ENCODE peak calls at places on chromosomes 6 and 20, in four cellular contexts. One of them, this sample, is unnamed.

GRCh38 chr6:89984926-89985743 is 90.9 kb downstream of the GJA10 start:
- DNase-seq in brain pericyte: no peak
- DNase-seq in AG04449: peak
- DNase-seq in activated CD4-positive, alpha-beta T cell treated with anti-CD3 and anti-CD28 coated beads, Interleukin-2, amount 50 U/mL, for 1 hour: no peak
- DNase-seq in this sample: no peak

GRCh38 chr6:506920-507523 is 115.5 kb downstream of the IRF4 start:
- DNase-seq in brain pericyte: no peak
- DNase-seq in AG04449: no peak
- DNase-seq in activated CD4-positive, alpha-beta T cell treated with anti-CD3 and anti-CD28 coated beads, Interleukin-2, amount 50 U/mL, for 1 hour: no peak
- DNase-seq in this sample: no peak

GRCh38 chr20:57092112-57092899 is 174.1 kb downstream of the BMP7 start:
- DNase-seq in brain pericyte: no peak
- DNase-seq in AG04449: no peak
- DNase-seq in activated CD4-positive, alpha-beta T cell treated with anti-CD3 and anti-CD28 coated beads, Interleukin-2, amount 50 U/mL, for 1 hour: peak
- DNase-seq in this sample: peak

GRCh38 chr6:26653007-26653406 is 6.5 kb downstream of the ZNF322 start:
- DNase-seq in brain pericyte: no peak
- DNase-seq in AG04449: no peak
- DNase-seq in activated CD4-positive, alpha-beta T cell treated with anti-CD3 and anti-CD28 coated beads, Interleukin-2, amount 50 U/mL, for 1 hour: no peak
- DNase-seq in this sample: no peak

GRCh38 chr6:129645371-129646139 is 64.4 kb downstream of the ARHGAP18 start:
- DNase-seq in brain pericyte: no peak
- DNase-seq in AG04449: no peak
- DNase-seq in activated CD4-positive, alpha-beta T cell treated with anti-CD3 and anti-CD28 coated beads, Interleukin-2, amount 50 U/mL, for 1 hour: no peak
- DNase-seq in this sample: no peak

GRCh38 chr6:57284056-57284455 is 33.4 kb upstream of the PRIM2 start:
- DNase-seq in brain pericyte: no peak
- DNase-seq in AG04449: no peak
- DNase-seq in activated CD4-positive, alpha-beta T cell treated with anti-CD3 and anti-CD28 coated beads, Interleukin-2, amount 50 U/mL, for 1 hour: no peak
- DNase-seq in this sample: no peak

GRCh38 chr6:14510038-14510437 is 392.5 kb downstream of the CD83 start:
- DNase-seq in brain pericyte: no peak
- DNase-seq in AG04449: no peak
- DNase-seq in activated CD4-positive, alpha-beta T cell treated with anti-CD3 and anti-CD28 coated beads, Interleukin-2, amount 50 U/mL, for 1 hour: no peak
- DNase-seq in this sample: no peak

GRCh38 chr6:116217069-116217468 is 36.8 kb downstream of the TSPYL4 start:
- DNase-seq in brain pericyte: no peak
- DNase-seq in AG04449: no peak
- DNase-seq in activated CD4-positive, alpha-beta T cell treated with anti-CD3 and anti-CD28 coated beads, Interleukin-2, amount 50 U/mL, for 1 hour: no peak
- DNase-seq in this sample: no peak

GRCh38 chr20:37360515-37361115 is 14.7 kb downstream of the SRC start:
- DNase-seq in brain pericyte: no peak
- DNase-seq in AG04449: no peak
- DNase-seq in activated CD4-positive, alpha-beta T cell treated with anti-CD3 and anti-CD28 coated beads, Interleukin-2, amount 50 U/mL, for 1 hour: no peak
- DNase-seq in this sample: no peak

GRCh38 chr6:34154668-34155447 is 9.0 kb upstream of the GRM4 start:
- DNase-seq in brain pericyte: no peak
- DNase-seq in AG04449: no peak
- DNase-seq in activated CD4-positive, alpha-beta T cell treated with anti-CD3 and anti-CD28 coated beads, Interleukin-2, amount 50 U/mL, for 1 hour: peak
- DNase-seq in this sample: peak

GRCh38 chr20:53321596-53321995 is 272.0 kb downstream of the ZNF217 start:
- DNase-seq in brain pericyte: no peak
- DNase-seq in AG04449: no peak
- DNase-seq in activated CD4-positive, alpha-beta T cell treated with anti-CD3 and anti-CD28 coated beads, Interleukin-2, amount 50 U/mL, for 1 hour: no peak
- DNase-seq in this sample: no peak

GRCh38 chr6:101195581-101195980 is 197.9 kb upstream of the GRIK2 start:
- DNase-seq in brain pericyte: no peak
- DNase-seq in AG04449: peak
- DNase-seq in activated CD4-positive, alpha-beta T cell treated with anti-CD3 and anti-CD28 coated beads, Interleukin-2, amount 50 U/mL, for 1 hour: no peak
- DNase-seq in this sample: no peak

GRCh38 chr6:39051399-39052122 is 3.0 kb downstream of the GLP1R start:
- DNase-seq in brain pericyte: no peak
- DNase-seq in AG04449: no peak
- DNase-seq in activated CD4-positive, alpha-beta T cell treated with anti-CD3 and anti-CD28 coated beads, Interleukin-2, amount 50 U/mL, for 1 hour: no peak
- DNase-seq in this sample: no peak

GRCh38 chr20:63094767-63095499 is 88.2 kb upstream of the BHLHE23 start:
- DNase-seq in brain pericyte: no peak
- DNase-seq in AG04449: no peak
- DNase-seq in activated CD4-positive, alpha-beta T cell treated with anti-CD3 and anti-CD28 coated beads, Interleukin-2, amount 50 U/mL, for 1 hour: no peak
- DNase-seq in this sample: no peak

GRCh38 chr6:51934098-51934497 is 153.3 kb downstream of the PKHD1 start:
- DNase-seq in brain pericyte: no peak
- DNase-seq in AG04449: no peak
- DNase-seq in activated CD4-positive, alpha-beta T cell treated with anti-CD3 and anti-CD28 coated beads, Interleukin-2, amount 50 U/mL, for 1 hour: no peak
- DNase-seq in this sample: peak

GRCh38 chr6:128725271-128726233 is 157.4 kb upstream of the LAMA2 start:
- DNase-seq in brain pericyte: no peak
- DNase-seq in AG04449: no peak
- DNase-seq in activated CD4-positive, alpha-beta T cell treated with anti-CD3 and anti-CD28 coated beads, Interleukin-2, amount 50 U/mL, for 1 hour: no peak
- DNase-seq in this sample: no peak

GRCh38 chr20:17664025-17664638 is 17.9 kb downstream of the RRBP1 start:
- DNase-seq in brain pericyte: no peak
- DNase-seq in AG04449: no peak
- DNase-seq in activated CD4-positive, alpha-beta T cell treated with anti-CD3 and anti-CD28 coated beads, Interleukin-2, amount 50 U/mL, for 1 hour: no peak
- DNase-seq in this sample: no peak

GRCh38 chr20:41408986-41409385 is 42.4 kb upstream of the EMILIN3 start:
- DNase-seq in brain pericyte: no peak
- DNase-seq in AG04449: no peak
- DNase-seq in activated CD4-positive, alpha-beta T cell treated with anti-CD3 and anti-CD28 coated beads, Interleukin-2, amount 50 U/mL, for 1 hour: no peak
- DNase-seq in this sample: no peak

GRCh38 chr6:35586542-35586941 is 73.8 kb upstream of the TULP1 start:
- DNase-seq in brain pericyte: no peak
- DNase-seq in AG04449: no peak
- DNase-seq in activated CD4-positive, alpha-beta T cell treated with anti-CD3 and anti-CD28 coated beads, Interleukin-2, amount 50 U/mL, for 1 hour: no peak
- DNase-seq in this sample: no peak

GRCh38 chr6:71321344-71321743 is 32.7 kb downstream of the OGFRL1 start:
- DNase-seq in brain pericyte: no peak
- DNase-seq in AG04449: no peak
- DNase-seq in activated CD4-positive, alpha-beta T cell treated with anti-CD3 and anti-CD28 coated beads, Interleukin-2, amount 50 U/mL, for 1 hour: no peak
- DNase-seq in this sample: no peak

GRCh38 chr6:105604593-105604905 is 201.7 kb upstream of the PREP start:
- DNase-seq in brain pericyte: no peak
- DNase-seq in AG04449: no peak
- DNase-seq in activated CD4-positive, alpha-beta T cell treated with anti-CD3 and anti-CD28 coated beads, Interleukin-2, amount 50 U/mL, for 1 hour: no peak
- DNase-seq in this sample: no peak

GRCh38 chr6:148396411-148396810 is 53.8 kb downstream of the SASH1 start:
- DNase-seq in brain pericyte: no peak
- DNase-seq in AG04449: no peak
- DNase-seq in activated CD4-positive, alpha-beta T cell treated with anti-CD3 and anti-CD28 coated beads, Interleukin-2, amount 50 U/mL, for 1 hour: no peak
- DNase-seq in this sample: no peak

GRCh38 chr6:152701081-152701862 is 3.6 kb downstream of the MYCT1 start:
- DNase-seq in brain pericyte: no peak
- DNase-seq in AG04449: no peak
- DNase-seq in activated CD4-positive, alpha-beta T cell treated with anti-CD3 and anti-CD28 coated beads, Interleukin-2, amount 50 U/mL, for 1 hour: no peak
- DNase-seq in this sample: no peak

This sample was measured in GM18507.